ENCODE peak calls at places on chromosomes 7 and 10, in five cellular contexts. One of them, this sample, is unnamed.

GRCh38 chr10:54940418-54940817 is 139.4 kb upstream of the PCDH15 start:
- DNase-seq in Calu3: no peak
- DNase-seq in ELR: no peak
- DNase-seq in stimulated activated CD4-positive, alpha-beta T cell treated with anti-CD3 and anti-CD28 coated beads, Interleukin-1b, Interleukin-23, amount 100 ng/mL, for 1 hour: no peak
- DNase-seq in activated CD4-positive, alpha-beta T cell treated with anti-CD3 and anti-CD28 coated beads, Interleukin-2, amount 10 ng/mL, durations not matched to agents 7 days and 5 days: no peak
- DNase-seq in this sample: no peak

GRCh38 chr7:121608785-121609184 is 212.7 kb upstream of the FAM3C start:
- DNase-seq in Calu3: no peak
- DNase-seq in ELR: no peak
- DNase-seq in stimulated activated CD4-positive, alpha-beta T cell treated with anti-CD3 and anti-CD28 coated beads, Interleukin-1b, Interleukin-23, amount 100 ng/mL, for 1 hour: no peak
- DNase-seq in activated CD4-positive, alpha-beta T cell treated with anti-CD3 and anti-CD28 coated beads, Interleukin-2, amount 10 ng/mL, durations not matched to agents 7 days and 5 days: no peak
- DNase-seq in this sample: no peak

GRCh38 chr7:70698219-70698832 is 433.6 kb upstream of the GALNT17 start:
- DNase-seq in stimulated activated CD4-positive, alpha-beta T cell treated with anti-CD3 and anti-CD28 coated beads, Interleukin-1b, Interleukin-23, amount 100 ng/mL, for 1 hour: no peak
- DNase-seq in Calu3: no peak
- DNase-seq in ELR: peak
- DNase-seq in activated CD4-positive, alpha-beta T cell treated with anti-CD3 and anti-CD28 coated beads, Interleukin-2, amount 10 ng/mL, durations not matched to agents 7 days and 5 days: peak
- DNase-seq in this sample: no peak

GRCh38 chr10:110414563-110415309 is 83.0 kb upstream of the DUSP5 start:
- DNase-seq in Calu3: peak
- DNase-seq in ELR: peak
- DNase-seq in stimulated activated CD4-positive, alpha-beta T cell treated with anti-CD3 and anti-CD28 coated beads, Interleukin-1b, Interleukin-23, amount 100 ng/mL, for 1 hour: peak
- DNase-seq in activated CD4-positive, alpha-beta T cell treated with anti-CD3 and anti-CD28 coated beads, Interleukin-2, amount 10 ng/mL, durations not matched to agents 7 days and 5 days: peak
- DNase-seq in this sample: peak

GRCh38 chr7:120858299-120858636 is 324 bp upstream of the TSPAN12 start:
- DNase-seq in stimulated activated CD4-positive, alpha-beta T cell treated with anti-CD3 and anti-CD28 coated beads, Interleukin-1b, Interleukin-23, amount 100 ng/mL, for 1 hour: no peak
- DNase-seq in activated CD4-positive, alpha-beta T cell treated with anti-CD3 and anti-CD28 coated beads, Interleukin-2, amount 10 ng/mL, durations not matched to agents 7 days and 5 days: no peak
- DNase-seq in Calu3: no peak
- DNase-seq in ELR: no peak
- DNase-seq in this sample: no peak

GRCh38 chr7:20302866-20303265 is 27.8 kb upstream of the ITGB8 start:
- DNase-seq in Calu3: no peak
- DNase-seq in activated CD4-positive, alpha-beta T cell treated with anti-CD3 and anti-CD28 coated beads, Interleukin-2, amount 10 ng/mL, durations not matched to agents 7 days and 5 days: no peak
- DNase-seq in ELR: no peak
- DNase-seq in stimulated activated CD4-positive, alpha-beta T cell treated with anti-CD3 and anti-CD28 coated beads, Interleukin-1b, Interleukin-23, amount 100 ng/mL, for 1 hour: no peak
- DNase-seq in this sample: no peak

GRCh38 chr10:73774637-73775036 is 7.2 kb upstream of the CHCHD1 start:
- DNase-seq in stimulated activated CD4-positive, alpha-beta T cell treated with anti-CD3 and anti-CD28 coated beads, Interleukin-1b, Interleukin-23, amount 100 ng/mL, for 1 hour: no peak
- DNase-seq in activated CD4-positive, alpha-beta T cell treated with anti-CD3 and anti-CD28 coated beads, Interleukin-2, amount 10 ng/mL, durations not matched to agents 7 days and 5 days: no peak
- DNase-seq in Calu3: peak
- DNase-seq in ELR: peak
- DNase-seq in this sample: no peak

GRCh38 chr7:90180011-90180585 is 25.8 kb downstream of the STEAP1 start:
- DNase-seq in Calu3: no peak
- DNase-seq in activated CD4-positive, alpha-beta T cell treated with anti-CD3 and anti-CD28 coated beads, Interleukin-2, amount 10 ng/mL, durations not matched to agents 7 days and 5 days: no peak
- DNase-seq in stimulated activated CD4-positive, alpha-beta T cell treated with anti-CD3 and anti-CD28 coated beads, Interleukin-1b, Interleukin-23, amount 100 ng/mL, for 1 hour: no peak
- DNase-seq in ELR: no peak
- DNase-seq in this sample: no peak

GRCh38 chr10:122446668-122447410 is 7.6 kb upstream of the ARMS2 start:
- DNase-seq in Calu3: no peak
- DNase-seq in activated CD4-positive, alpha-beta T cell treated with anti-CD3 and anti-CD28 coated beads, Interleukin-2, amount 10 ng/mL, durations not matched to agents 7 days and 5 days: no peak
- DNase-seq in ELR: no peak
- DNase-seq in stimulated activated CD4-positive, alpha-beta T cell treated with anti-CD3 and anti-CD28 coated beads, Interleukin-1b, Interleukin-23, amount 100 ng/mL, for 1 hour: no peak
- DNase-seq in this sample: no peak

GRCh38 chr7:89023146-89023545 is 227.6 kb upstream of the TEX47 start:
- DNase-seq in Calu3: no peak
- DNase-seq in activated CD4-positive, alpha-beta T cell treated with anti-CD3 and anti-CD28 coated beads, Interleukin-2, amount 10 ng/mL, durations not matched to agents 7 days and 5 days: no peak
- DNase-seq in ELR: no peak
- DNase-seq in stimulated activated CD4-positive, alpha-beta T cell treated with anti-CD3 and anti-CD28 coated beads, Interleukin-1b, Interleukin-23, amount 100 ng/mL, for 1 hour: no peak
- DNase-seq in this sample: no peak